ENCODE peak calls at places on chromosomes 6 and 20, in four cellular contexts. N is NCI-H524 treated with DMSO at 0.1 percent for 48 hours, A is T1000, F is IMR-90. P is an unnamed sample.

GRCh38 chr6:143900358-143900757 is 36.1 kb downstream of the ZC2HC1B start:
- DNase-seq in N (no peak), A (no peak), F (no peak), P (no peak)

GRCh38 chr6:130303436-130303835 is 62.4 kb upstream of the TMEM200A start:
- DNase-seq in N (no peak), A (no peak), F (peak), P (no peak)

GRCh38 chr6:150647051-150647450 is 47.4 kb downstream of the PLEKHG1 start:
- DNase-seq in N (no peak), A (no peak), F (no peak), P (no peak)

GRCh38 chr6:71072508-71072907 is 115.6 kb upstream of the B3GAT2 start:
- DNase-seq in N (peak), A (no peak), F (peak), P (no peak)

GRCh38 chr20:14441201-14441600 is 103.8 kb upstream of the FLRT3 start:
- DNase-seq in N (no peak), A (no peak), F (peak), P (no peak)

GRCh38 chr6:150409576-150410066 is 40.8 kb downstream of the IYD start:
- DNase-seq in N (peak), A (no peak), F (no peak), P (no peak)

GRCh38 chr20:58634121-58634817 is 16.8 kb upstream of the STX16 start:
- DNase-seq in N (no peak), A (no peak), F (peak), P (peak)

GRCh38 chr6:8731874-8732273 is 296.5 kb upstream of the SLC35B3 start:
- DNase-seq in N (no peak), A (no peak), F (no peak), P (no peak)

GRCh38 chr6:116969211-116969863 is 92.3 kb downstream of the RFX6 start:
- DNase-seq in N (peak), A (no peak), F (peak), P (no peak)

GRCh38 chr20:61733891-61734732 is 331.6 kb downstream of the TAF4 start:
- DNase-seq in N (no peak), A (no peak), F (no peak), P (no peak)

GRCh38 chr6:168968228-168968627 is 285.4 kb downstream of the THBS2 start:
- DNase-seq in N (no peak), A (peak), F (peak), P (no peak)

GRCh38 chr6:166381733-166382499 is 824 bp downstream of the MPC1 start:
- DNase-seq in N (no peak), A (no peak), F (peak), P (peak)

GRCh38 chr20:63957690-63958441 is 1.6 kb upstream of the UCKL1 start:
- DNase-seq in N (no peak), A (no peak), F (peak), P (no peak)

GRCh38 chr20:39146394-39146793 is 184.2 kb downstream of the DHX35 start:
- DNase-seq in N (no peak), A (no peak), F (no peak), P (no peak)

GRCh38 chr6:15774011-15774410 is 111.2 kb upstream of the DTNBP1 start:
- DNase-seq in N (no peak), A (no peak), F (no peak), P (no peak)

GRCh38 chr20:1674361-1674760 is 16.8 kb upstream of the SIRPG start:
- DNase-seq in N (no peak), A (no peak), F (no peak), P (no peak)

GRCh38 chr6:35298625-35299140 is 1.1 kb downstream of the DEF6 start:
- DNase-seq in N (no peak), A (no peak), F (no peak), P (no peak)

GRCh38 chr20:48612335-48612734 is 215.5 kb downstream of the PREX1 start:
- DNase-seq in N (no peak), A (no peak), F (no peak), P (no peak)

GRCh38 chr6:56250266-56250665 is 2.9 kb upstream of the COL21A1 start:
- DNase-seq in N (no peak), A (no peak), F (no peak), P (no peak)

GRCh38 chr6:122141246-122141645 is 258.2 kb upstream of the HSF2 start:
- DNase-seq in N (no peak), A (no peak), F (no peak), P (no peak)

GRCh38 chr20:43840382-43841070 is 74.1 kb upstream of the TOX2 start:
- DNase-seq in N (no peak), A (no peak), F (peak), P (peak)

GRCh38 chr20:44357020-44357419 is 1.5 kb downstream of the HNF4A start:
- DNase-seq in N (no peak), A (no peak), F (no peak), P (no peak)

GRCh38 chr20:41405436-41405835 is 38.8 kb upstream of the EMILIN3 start:
- DNase-seq in N (no peak), A (no peak), F (no peak), P (no peak)

GRCh38 chr20:38106461-38106860 is 58.6 kb downstream of the TGM2 start:
- DNase-seq in N (no peak), A (no peak), F (no peak), P (no peak)

GRCh38 chr6:163418273-163419029 is 3.9 kb downstream of the QKI start:
- DNase-seq in N (no peak), A (no peak), F (no peak), P (no peak)

GRCh38 chr6:164039954-164040375 is 625.4 kb downstream of the QKI start:
- DNase-seq in N (no peak), A (no peak), F (no peak), P (no peak)

GRCh38 chr6:46191961-46192360 is 21.2 kb upstream of the ENPP5 start:
- DNase-seq in N (no peak), A (peak), F (peak), P (no peak)

GRCh38 chr20:24771651-24772061 is 177.4 kb upstream of the CST7 start:
- DNase-seq in N (no peak), A (no peak), F (no peak), P (no peak)

GRCh38 chr6:26020291-26020982 is 57.8 kb downstream of the TRIM38 start:
- DNase-seq in N (no peak), A (peak), F (peak), P (peak)

GRCh38 chr6:99520855-99521556 is 5.8 kb upstream of the USP45 start:
- DNase-seq in N (peak), A (peak), F (peak), P (peak)

GRCh38 chr6:166318649-166319600 is 10.7 kb upstream of the PRR18 start:
- DNase-seq in N (no peak), A (no peak), F (no peak), P (no peak)

GRCh38 chr6:41706876-41707564 is 28.4 kb downstream of the TFEB start:
- DNase-seq in N (no peak), A (no peak), F (peak), P (no peak)

GRCh38 chr6:40930555-40930954 is 108.5 kb downstream of the UNC5CL start:
- DNase-seq in N (no peak), A (no peak), F (peak), P (no peak)

GRCh38 chr6:78835817-78836216 is 31.5 kb upstream of the IRAK1BP1 start:
- DNase-seq in N (no peak), A (no peak), F (peak), P (no peak)

GRCh38 chr6:112207131-112207530 is 47.2 kb downstream of the LAMA4 start:
- DNase-seq in N (no peak), A (no peak), F (no peak), P (no peak)

GRCh38 chr20:24479595-24479994 is 10.2 kb downstream of the SYNDIG1 start:
- DNase-seq in N (no peak), A (no peak), F (no peak), P (no peak)

GRCh38 chr20:37898301-37899104 is 4.4 kb upstream of the VSTM2L start:
- DNase-seq in N (no peak), A (no peak), F (peak), P (no peak)

P was measured in posterior cingulate gyrus.